ENCODE peak calls at places on chromosomes 3 and 15, in four cellular contexts. V is activated naive CD4-positive, alpha-beta T cell; H is H4; C is upper lobe of left lung. F is an unnamed sample.

GRCh38 chr3:106428565-106428994 is 559.8 kb upstream of the CBLB start:
- DNase-seq in C (no peak), V (no peak), H (peak), F (no peak)

GRCh38 chr15:101027920-101028319 is 108.8 kb downstream of the LRRK1 start:
- DNase-seq in V (no peak), H (no peak), C (no peak), F (no peak)

GRCh38 chr3:156449712-156450574 is 105.0 kb downstream of the SSR3 start:
- DNase-seq in H (peak), C (no peak), V (no peak), F (no peak)

GRCh38 chr15:28885630-28886430 is at the start of gene APBA2:
- DNase-seq in H (no peak), C (peak), V (peak), F (peak)

GRCh38 chr3:161557751-161558150 is 61.1 kb downstream of the OTOL1 start:
- DNase-seq in V (no peak), C (no peak), H (no peak), F (no peak)

GRCh38 chr3:59425371-59425770 is 375.5 kb upstream of the CFAP20DC start:
- DNase-seq in H (peak), V (no peak), C (no peak), F (no peak)

GRCh38 chr3:187777331-187778046 is 32.2 kb upstream of the BCL6 start:
- DNase-seq in H (peak), V (no peak), C (no peak), F (no peak)

GRCh38 chr3:37256447-37256846 is 82.1 kb upstream of the LRRFIP2 start:
- DNase-seq in V (no peak), C (no peak), H (no peak), F (no peak)

F was measured in central memory CD8-positive, alpha-beta T cell.